ENCODE peak calls at places on chromosomes 3 and 15, in five cellular contexts. F is astrocyte; T is mesothelial cell of epicardium; E is CD8-positive, alpha-beta T cell; B is Peyer's patch. N is an unnamed sample.

GRCh38 chr3:7333125-7333524 is 472.2 kb downstream of the GRM7 start:
- DNase-seq in F (no peak), T (no peak), E (no peak), B (no peak), N (no peak)

GRCh38 chr3:100099621-100100020 is 14.7 kb downstream of the FILIP1L start:
- DNase-seq in E (no peak), F (peak; percentile 90), T (no peak), B (no peak), N (no peak)

GRCh38 chr3:15977598-15978232 is 179.9 kb upstream of the ANKRD28 start:
- DNase-seq in E (no peak), F (no peak), T (no peak), B (no peak), N (no peak)

GRCh38 chr3:57709559-57709958 is 16.7 kb upstream of the DENND6A start:
- DNase-seq in E (no peak), T (no peak), F (no peak), B (no peak), N (no peak)

GRCh38 chr3:186598794-186599141 is 14.1 kb upstream of the AHSG start:
- DNase-seq in T (no peak), B (no peak), F (no peak), E (no peak), N (no peak)

GRCh38 chr3:104635872-104636580 is 730.7 kb upstream of the ALCAM start:
- DNase-seq in T (no peak), E (no peak), B (no peak), F (no peak), N (no peak)

GRCh38 chr3:194046995-194047681 is 88.8 kb upstream of the HES1 start:
- DNase-seq in B (peak; percentile 80), E (no peak), F (no peak), T (no peak), N (peak; percentile 61)

GRCh38 chr3:151351216-151351615 is 21.9 kb upstream of the P2RY13 start:
- DNase-seq in F (no peak), E (no peak), T (no peak), B (no peak), N (no peak)

GRCh38 chr3:65615329-65615728 is 423.4 kb downstream of the MAGI1 start:
- DNase-seq in E (no peak), T (no peak), F (no peak), B (no peak), N (no peak)

GRCh38 chr15:58924326-58924725 is 9.2 kb downstream of the SLTM start:
- DNase-seq in B (no peak), F (no peak), E (no peak), T (no peak), N (no peak)

GRCh38 chr3:187558990-187559389 is 111.2 kb downstream of the SST start:
- DNase-seq in T (no peak), E (no peak), B (no peak), F (no peak), N (no peak)

GRCh38 chr3:17551333-17551732 is 191.1 kb downstream of the TBC1D5 start:
- DNase-seq in T (no peak), E (no peak), B (no peak), F (no peak), N (no peak)

GRCh38 chr15:52146261-52146660 is 33.7 kb upstream of the BCL2L10 start:
- DNase-seq in B (no peak), F (no peak), E (no peak), T (no peak), N (no peak)

GRCh38 chr3:61872077-61872706 is 310.8 kb downstream of the PTPRG start:
- DNase-seq in B (no peak), F (peak; percentile 24), E (no peak), T (no peak), N (no peak)

GRCh38 chr3:25468866-25469319 is 40.8 kb downstream of the RARB start:
- DNase-seq in B (no peak), F (peak; percentile 64), E (no peak), T (no peak), N (no peak)
- TF ChIP-seq CTCF in B (no peak), F (peak; percentile 4), E (no peak), T (no peak), N (no peak)

GRCh38 chr15:93019091-93019490 is 69.9 kb downstream of the RGMA start:
- DNase-seq in B (no peak), E (no peak), F (no peak), T (no peak), N (no peak)

GRCh38 chr15:93020976-93021772 is 67.8 kb downstream of the RGMA start:
- DNase-seq in T (no peak), B (no peak), F (no peak), E (no peak), N (no peak)

GRCh38 chr15:93017521-93017920 is 71.5 kb downstream of the RGMA start:
- DNase-seq in F (no peak), E (no peak), T (no peak), B (no peak), N (no peak)

GRCh38 chr15:93019971-93020370 is 69.0 kb downstream of the RGMA start:
- DNase-seq in B (no peak), E (no peak), F (no peak), T (no peak), N (no peak)

GRCh38 chr15:93018574-93018973 is 70.4 kb downstream of the RGMA start:
- DNase-seq in E (no peak), B (no peak), T (no peak), F (no peak), N (no peak)
- TF ChIP-seq CTCF in E (no peak), B (no peak), T (no peak), F (peak; percentile 6), N (no peak)

GRCh38 chr3:69020857-69021256 is 7.4 kb upstream of the EOGT start:
- DNase-seq in B (no peak), E (no peak), F (no peak), T (no peak), N (no peak)
- TF ChIP-seq CTCF in B (no peak), E (no peak), F (no peak), T (no peak), N (no peak)

DNA sequence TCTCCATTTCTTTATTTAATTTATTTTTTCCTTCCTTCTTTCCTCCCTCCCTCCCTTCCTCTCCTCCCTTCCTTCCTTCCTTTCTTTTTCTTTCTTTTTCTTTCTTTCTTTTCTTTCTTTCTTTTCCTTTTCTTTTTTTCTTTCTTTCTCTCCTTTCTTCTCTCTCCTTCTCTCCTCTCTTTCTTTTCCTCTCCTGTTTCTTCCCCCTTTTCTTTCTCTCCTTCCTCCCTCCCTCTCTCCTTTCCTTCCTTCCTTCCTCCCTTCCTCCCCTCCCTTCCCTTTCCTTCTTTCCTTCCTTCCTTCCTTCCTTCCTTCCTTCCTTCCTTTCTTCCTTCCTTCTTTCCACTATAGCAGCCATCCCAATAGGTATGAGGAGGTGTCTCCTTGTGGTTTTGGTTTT is 6.8 kb upstream of the PDIA5 start:
- DNase-seq in B (no peak), T (no peak), E (no peak), F (no peak), N (no peak)
- TF ChIP-seq CTCF in B (no peak), T (no peak), E (no peak), F (no peak), N (no peak)

GRCh38 chr3:46706771-46707582 is 5.8 kb downstream of the TMIE start:
- DNase-seq in T (no peak), E (no peak), B (no peak), F (no peak), N (no peak)

GRCh38 chr3:46709147-46709654 is 8.0 kb downstream of the TMIE start:
- DNase-seq in F (no peak), E (peak; percentile 36), T (no peak), B (no peak), N (peak; percentile 41)

GRCh38 chr3:46709721-46710120 is 7.9 kb downstream of the PRSS50 start:
- DNase-seq in T (no peak), F (no peak), E (peak; percentile 41), B (peak; percentile 26), N (no peak)

GRCh38 chr3:46707601-46708011 is 6.4 kb downstream of the TMIE start:
- DNase-seq in T (no peak), B (no peak), E (no peak), F (no peak), N (no peak)

DNA sequence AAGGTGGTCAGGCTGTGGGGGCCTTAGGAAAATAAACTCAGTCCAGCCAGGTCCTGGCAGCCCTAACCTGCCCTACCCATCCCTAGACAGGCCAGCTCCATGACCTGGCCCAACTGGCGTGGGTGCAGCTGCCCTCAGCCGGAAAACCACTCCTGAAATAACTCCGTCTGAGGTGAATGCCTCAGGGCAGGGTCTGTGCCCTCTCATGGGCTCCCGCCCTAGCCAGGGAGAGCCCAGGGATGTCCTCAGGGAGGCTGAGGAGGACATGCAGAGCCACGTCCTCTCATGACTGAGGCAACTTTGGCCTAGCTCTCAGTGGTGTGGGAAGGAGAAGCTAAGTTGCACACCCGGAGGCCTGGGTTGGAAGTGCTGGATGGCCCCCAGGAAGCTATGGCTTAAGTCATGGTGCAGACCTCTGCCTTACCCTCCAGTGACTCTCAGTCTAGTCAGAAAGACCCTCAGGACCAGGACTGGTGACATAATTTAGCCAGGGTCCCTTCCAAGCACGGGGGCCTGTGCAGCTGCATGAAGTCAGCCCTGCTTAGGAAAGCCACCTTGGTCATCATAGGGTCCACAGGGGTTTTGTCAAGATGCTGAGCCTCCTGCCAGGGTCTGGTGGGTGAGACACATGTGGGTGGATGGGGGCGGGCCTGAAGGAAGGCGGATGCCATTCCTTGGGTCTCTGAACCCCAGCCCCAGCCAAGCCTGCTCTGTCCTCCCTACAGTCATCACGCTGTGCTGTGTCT is 7.4 kb downstream of the TMIE start:
- DNase-seq in T (no peak), F (no peak), E (peak; percentile 41), B (no peak), N (no peak)
- TF ChIP-seq CTCF in T (no peak), F (no peak), E (no peak), B (no peak), N (no peak)

GRCh38 chr15:62280625-62281024 is 115.5 kb upstream of the C2CD4B start:
- DNase-seq in E (no peak), T (no peak), F (no peak), B (no peak), N (no peak)

GRCh38 chr15:62275818-62276217 is 110.7 kb upstream of the C2CD4B start:
- DNase-seq in E (no peak), F (no peak), T (no peak), B (no peak), N (no peak)

GRCh38 chr15:62278534-62278933 is 113.4 kb upstream of the C2CD4B start:
- DNase-seq in E (no peak), B (no peak), F (no peak), T (no peak), N (no peak)

GRCh38 chr15:62272290-62272689 is 107.2 kb upstream of the C2CD4B start:
- DNase-seq in B (no peak), F (no peak), E (no peak), T (no peak), N (no peak)

DNA sequence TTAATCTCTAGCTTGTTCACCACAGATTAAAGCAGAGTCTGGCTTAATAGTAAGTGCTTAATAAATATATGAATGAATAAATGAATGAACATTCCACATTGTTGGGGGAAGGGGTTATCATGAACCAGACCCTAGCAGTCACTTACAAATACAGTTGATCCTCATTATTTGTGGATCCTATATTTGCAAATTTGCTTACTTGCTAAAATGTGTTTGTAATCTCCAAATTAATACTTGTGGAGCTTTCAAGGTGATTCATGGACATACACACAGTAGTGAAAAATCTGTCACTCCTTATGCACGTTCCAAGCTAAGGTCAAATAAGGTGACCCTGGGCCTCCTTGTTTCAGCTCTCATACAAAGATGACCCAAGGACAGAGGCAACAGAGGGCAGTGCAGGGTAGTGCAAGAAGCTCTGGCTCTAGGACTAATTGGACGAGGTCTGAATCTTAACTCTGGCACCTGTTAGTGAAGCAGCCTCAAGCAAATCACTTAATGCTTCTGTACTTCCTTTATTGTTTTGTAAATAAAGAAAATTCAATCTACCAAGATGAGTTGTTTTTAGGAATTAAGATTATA is 112.8 kb upstream of the C2CD4B start:
- DNase-seq in E (no peak), T (no peak), F (no peak), B (no peak), N (no peak)
- TF ChIP-seq CTCF in E (no peak), T (no peak), F (no peak), B (no peak), N (no peak)